ENCODE peak calls at places on chromosomes 12 and 14, in four cellular contexts. H is K562, A is HCT116, I is H1. U is an unnamed sample.

GRCh38 chr14:91911474-91912032 is 35.9 kb downstream of the FBLN5 start:
- DNase-seq in A (peak; percentile 40), H (peak; percentile 10), I (peak; percentile 46), U (peak; percentile 47)

GRCh38 chr12:56469007-56469930 is 891 bp downstream of the SPRYD4 start:
- DNase-seq in A (no peak), I (no peak), H (peak; percentile 60), U (no peak)

GRCh38 chr12:105590571-105590970 is 260.1 kb downstream of the C12orf75 start:
- DNase-seq in A (no peak), I (no peak), H (no peak), U (no peak)

GRCh38 chr12:96402061-96402460 is 1.8 kb upstream of the CDK17 start:
- DNase-seq in I (no peak), H (no peak), A (no peak), U (no peak)

GRCh38 chr12:45909041-45909713 is 81.2 kb downstream of the SCAF11 start:
- DNase-seq in H (no peak), A (no peak), I (no peak), U (no peak)

GRCh38 chr14:90381011-90381790 is 15.6 kb upstream of the CALM1 start:
- DNase-seq in I (no peak), A (no peak), H (no peak), U (no peak)

GRCh38 chr12:31298510-31298904 is 27.4 kb downstream of the SINHCAF start:
- DNase-seq in H (no peak), I (no peak), A (no peak), U (no peak)

GRCh38 chr12:92859650-92860386 is 69.3 kb downstream of the EEA1 start:
- DNase-seq in A (no peak), I (no peak), H (no peak), U (no peak)

GRCh38 chr14:61812347-61813100 is 50.3 kb downstream of the SNAPC1 start:
- DNase-seq in H (no peak), A (no peak), I (no peak), U (no peak)

GRCh38 chr12:66182956-66183355 is 6.1 kb upstream of the IRAK3 start:
- DNase-seq in H (no peak), I (no peak), A (no peak), U (no peak)
- H3K9ac ChIP-seq in H (no peak overlapping the region), I (no peak overlapping the region), A (no peak overlapping the region), U (no peak overlapping the region)

GRCh38 chr12:107539196-107539939 is 146.2 kb upstream of the PWP1 start:
- DNase-seq in A (no peak), H (no peak), I (no peak), U (no peak)

GRCh38 chr12:107536613-107537012 is 149.0 kb upstream of the PWP1 start:
- DNase-seq in I (no peak), H (no peak), A (no peak), U (no peak)

GRCh38 chr12:107533218-107533617 is 152.4 kb upstream of the PWP1 start:
- DNase-seq in A (no peak), I (no peak), H (no peak), U (no peak)

GRCh38 chr12:107541001-107541400 is 144.6 kb upstream of the PWP1 start:
- DNase-seq in A (no peak), H (no peak), I (no peak), U (no peak)

GRCh38 chr12:107537464-107538119 is 148.0 kb upstream of the PWP1 start:
- DNase-seq in I (no peak), H (no peak), A (no peak), U (no peak)
- TF ChIP-seq YY1 in I (no peak), H (no peak), A (no peak), U (no peak)

DNA sequence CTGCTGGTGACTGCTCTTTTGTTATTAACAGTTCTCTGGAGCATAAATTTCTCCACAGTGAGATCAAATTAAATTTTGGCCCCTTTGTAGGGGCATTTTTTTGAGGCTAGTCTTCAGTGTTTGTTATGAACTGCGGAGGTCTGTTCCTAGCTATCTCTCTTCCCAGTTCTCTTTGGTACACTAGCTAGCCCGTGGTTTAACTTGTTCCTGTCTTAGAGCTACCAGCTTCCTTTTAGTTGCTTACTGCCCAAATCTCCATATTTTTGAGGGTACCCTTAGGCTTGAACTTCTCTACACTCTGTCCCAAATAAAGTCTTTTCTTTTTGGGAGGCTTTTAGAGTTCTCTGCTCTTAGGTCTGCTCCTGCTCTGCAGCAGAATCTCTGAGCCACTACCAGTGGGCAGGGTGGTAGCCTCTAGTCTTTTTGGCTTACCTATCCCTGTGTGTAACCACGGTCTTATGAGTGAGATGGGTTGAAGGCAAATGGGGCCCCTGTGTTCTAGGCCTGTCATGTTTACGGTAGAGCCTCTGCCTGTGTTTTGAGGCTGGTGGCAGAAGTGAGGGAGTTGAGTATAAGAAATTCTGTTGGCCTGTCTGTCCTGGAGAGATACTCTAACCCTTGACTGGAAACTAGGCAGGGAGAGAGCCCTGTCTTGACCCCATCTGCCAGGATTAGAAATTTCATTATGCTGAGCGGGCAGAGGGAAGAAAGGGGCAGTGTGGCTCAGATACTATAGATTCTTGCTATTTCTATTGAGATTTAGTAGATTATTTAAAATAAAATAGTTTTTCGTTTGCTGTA is 21.0 kb downstream of the CNOT2 start:
- DNase-seq in I (no peak), H (no peak), A (no peak), U (no peak)
- H3K9ac ChIP-seq in I (no peak overlapping the region), H (peak overlapping the region; percentile 47), A (no peak overlapping the region), U (no peak overlapping the region)

DNA sequence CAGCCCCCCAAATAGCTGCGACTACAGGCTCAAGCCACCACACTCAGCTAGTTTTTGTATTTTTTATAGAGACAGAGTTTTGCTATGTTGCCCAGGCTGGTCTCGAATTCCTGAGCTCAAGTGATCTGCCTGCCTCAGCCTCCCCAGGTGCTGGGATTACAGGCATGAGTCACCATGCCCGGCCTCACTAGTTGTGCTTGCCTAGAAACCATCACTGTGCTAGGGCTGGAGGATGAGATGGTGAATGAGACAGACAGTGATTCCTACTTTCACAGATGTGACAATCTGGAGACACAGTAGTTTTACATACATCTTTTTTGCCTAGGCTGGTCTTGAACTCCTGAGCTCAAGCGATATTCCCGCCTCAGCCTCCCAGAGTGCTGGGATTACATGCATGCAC is 7.5 kb upstream of the MSI1 start:
- DNase-seq in A (no peak), I (no peak), H (no peak), U (no peak)
- TF ChIP-seq YY1 in A (no peak), I (no peak), H (no peak), U (no peak)

GRCh38 chr14:22596354-22596879 is 1.7 kb upstream of the ABHD4 start:
- DNase-seq in I (no peak), A (no peak), H (no peak), U (no peak)
- H3K9ac ChIP-seq in I (no peak overlapping the region), A (no peak overlapping the region), H (no peak overlapping the region), U (no peak overlapping the region)

GRCh38 chr12:130646690-130647089 is 69.4 kb downstream of the RIMBP2 start:
- DNase-seq in A (no peak), I (no peak), H (no peak), U (no peak)
- TF ChIP-seq YY1 in A (no peak), I (no peak), H (no peak), U (no peak)

U was measured in NT2/D1.